ENCODE peak calls at places on chromosomes 2 and 18, in eight cellular contexts. L is AG10803; J is endothelial cell; Q is CD8-positive, alpha-beta T cell; O is cardiac muscle cell; C is fibroblast of villous mesenchyme; D is body of pancreas; W is GM13977. X is an unnamed sample.
A peak's percentile ranks its signal among the peaks of the same experiment; 100 is the strongest.

GRCh38 chr2:23417310-23417709 is 32.3 kb downstream of the KLHL29 start:
- DNase-seq in L (no peak), C (no peak), Q (no peak), D (no peak), W (no peak), O (no peak), J (no peak), X (no peak)

GRCh38 chr18:6820314-6820713 is 90.8 kb downstream of the ARHGAP28 start:
- DNase-seq in C (no peak), L (no peak), O (no peak), W (no peak), Q (no peak), J (no peak), D (no peak), X (no peak)

GRCh38 chr2:48651127-48651526 is 33.5 kb downstream of the GTF2A1L start:
- DNase-seq in D (no peak), O (peak; percentile 36), J (no peak), Q (no peak), C (peak; percentile 48), L (peak; percentile 90), W (no peak), X (no peak)

GRCh38 chr2:128525653-128526052 is 207.0 kb upstream of the HS6ST1 start:
- DNase-seq in C (no peak), O (no peak), L (no peak), D (no peak), W (no peak), Q (no peak), J (no peak), X (no peak)

GRCh38 chr2:177332041-177332991 is 60.3 kb upstream of the AGPS start:
- DNase-seq in L (peak; percentile 79), W (peak; percentile 42), O (peak; percentile 89), D (peak; percentile 40), J (peak; percentile 61), C (peak; percentile 88), Q (no peak), X (peak; percentile 42)

GRCh38 chr2:189858301-189858700 is 74.1 kb downstream of the PMS1 start:
- DNase-seq in J (no peak), O (no peak), D (no peak), C (no peak), L (peak; percentile 28), W (no peak), Q (no peak), X (no peak)

GRCh38 chr2:160909781-160910242 is 250.4 kb upstream of the TANK start:
- DNase-seq in W (no peak), O (no peak), C (no peak), J (no peak), L (peak; percentile 86), D (no peak), Q (no peak), X (no peak)

GRCh38 chr2:182355815-182356214 is 71.0 kb downstream of the PDE1A start:
- DNase-seq in C (peak; percentile 42), J (no peak), L (no peak), O (no peak), D (no peak), Q (no peak), W (no peak), X (no peak)

GRCh38 chr2:96147593-96148201 is 2.5 kb upstream of the DUSP2 start:
- DNase-seq in L (no peak), J (no peak), O (no peak), C (no peak), Q (no peak), W (peak; percentile 18), D (no peak), X (no peak)

DNA sequence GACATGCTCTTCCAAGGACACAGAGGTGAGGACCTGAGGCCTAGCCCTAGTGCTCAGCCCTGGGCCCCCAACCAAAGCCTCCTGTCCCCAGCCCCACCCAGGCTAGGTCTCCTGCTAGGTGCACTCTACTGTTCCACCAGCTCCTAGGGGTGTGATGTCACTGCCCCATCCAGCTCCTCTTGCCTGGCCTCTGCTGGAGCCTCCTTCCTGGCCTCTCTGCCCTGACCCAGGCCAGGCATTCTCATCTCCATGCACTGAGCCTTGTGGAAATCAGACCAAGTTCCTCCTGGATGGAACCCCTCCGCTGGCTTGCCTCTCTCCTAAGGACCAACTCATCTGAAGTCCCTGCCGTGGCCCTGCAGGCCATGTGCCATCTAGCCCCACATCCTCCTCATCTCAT is 156.8 kb downstream of the INHBB start:
- DNase-seq in J (no peak), W (no peak), Q (no peak), L (no peak), D (no peak), O (no peak), C (no peak), X (no peak)
- TF ChIP-seq CTCF in J (no peak), W (no peak), Q (no peak), L (no peak), D (no peak), O (no peak), C (no peak), X (no peak)

GRCh38 chr2:233973786-233974185 is 56.6 kb downstream of the TRPM8 start:
- DNase-seq in Q (no peak), W (no peak), D (no peak), C (no peak), L (no peak), O (no peak), J (no peak), X (no peak)

GRCh38 chr2:233976087-233976486 is 58.9 kb downstream of the TRPM8 start:
- DNase-seq in W (no peak), L (no peak), C (no peak), O (no peak), Q (no peak), J (no peak), D (no peak), X (no peak)

GRCh38 chr2:233974530-233975071 is 57.4 kb downstream of the TRPM8 start:
- DNase-seq in W (no peak), O (peak; percentile 85), L (peak; percentile 92), C (peak; percentile 81), D (peak; percentile 66), Q (no peak), J (no peak), X (no peak)

GRCh38 chr2:233976690-233977294 is 59.6 kb downstream of the TRPM8 start:
- DNase-seq in L (peak; percentile 71), D (no peak), J (peak; percentile 34), C (peak; percentile 63), O (peak; percentile 68), W (peak; percentile 44), Q (no peak), X (peak; percentile 47)

GRCh38 chr2:233972941-233973575 is 55.9 kb downstream of the TRPM8 start:
- DNase-seq in J (no peak), Q (no peak), O (no peak), L (no peak), C (no peak), D (no peak), W (no peak), X (no peak)
- TF ChIP-seq CTCF in J (no peak), Q (no peak), O (no peak), L (no peak), C (no peak), D (no peak), W (no peak), X (no peak)

GRCh38 chr2:27085670-27086089 is 892 bp upstream of the KHK start:
- DNase-seq in O (peak; percentile 72), W (peak; percentile 66), D (peak; percentile 81), L (peak; percentile 68), C (peak; percentile 57), Q (no peak), J (peak; percentile 51), X (peak; percentile 69)
- TF ChIP-seq CTCF in O (peak; percentile 40), W (peak; percentile 58), D (peak; percentile 5), L (peak; percentile 47), C (peak; percentile 36), Q (no peak), J (no peak), X (peak; percentile 56)

GRCh38 chr2:51579412-51579811 is 547.5 kb upstream of the NRXN1 start:
- DNase-seq in L (no peak), D (no peak), O (no peak), W (no peak), C (no peak), Q (no peak), J (no peak), X (no peak)

DNA sequence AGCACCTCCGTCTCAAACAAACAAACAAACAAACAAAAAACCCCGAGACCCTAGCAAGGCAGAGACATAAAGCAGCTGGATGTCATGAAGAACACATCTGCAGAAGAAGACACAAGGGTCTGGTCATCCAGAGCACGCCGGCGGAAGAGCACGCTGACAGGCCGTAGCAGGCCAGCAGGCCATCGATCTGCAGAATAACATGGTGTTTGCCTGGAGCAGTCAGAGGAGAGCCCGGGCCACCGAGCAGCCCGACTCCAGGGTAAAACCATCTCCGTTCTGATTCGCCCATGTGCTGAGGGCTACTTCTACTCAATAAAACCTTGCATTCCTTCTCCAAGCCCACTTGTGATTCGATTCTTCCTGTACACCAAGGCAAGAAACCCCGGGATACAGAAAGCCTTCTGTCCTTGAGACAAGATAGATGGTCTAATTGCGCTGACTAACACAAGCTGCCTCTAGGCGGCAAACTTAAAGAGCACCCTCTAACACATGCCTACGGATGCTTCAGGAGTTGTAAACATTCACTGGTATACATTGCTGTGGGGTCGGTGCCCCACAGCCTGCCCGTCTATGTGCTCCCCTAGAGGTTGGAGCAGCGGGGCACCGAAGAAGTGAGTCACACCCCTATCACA is 549.8 kb upstream of the NRXN1 start:
- DNase-seq in W (no peak), Q (no peak), C (no peak), J (no peak), O (no peak), L (no peak), D (no peak), X (no peak)
- TF ChIP-seq CTCF in W (no peak), Q (no peak), C (no peak), J (no peak), O (no peak), L (no peak), D (no peak), X (no peak)

GRCh38 chr2:109457811-109458210 is 156.0 kb downstream of the SEPTIN10 start:
- DNase-seq in O (no peak), W (no peak), Q (no peak), J (no peak), L (no peak), D (no peak), C (no peak), X (no peak)
- TF ChIP-seq CTCF in O (peak; percentile 4), W (no peak), Q (no peak), J (no peak), L (no peak), D (no peak), C (no peak), X (no peak)

DNA sequence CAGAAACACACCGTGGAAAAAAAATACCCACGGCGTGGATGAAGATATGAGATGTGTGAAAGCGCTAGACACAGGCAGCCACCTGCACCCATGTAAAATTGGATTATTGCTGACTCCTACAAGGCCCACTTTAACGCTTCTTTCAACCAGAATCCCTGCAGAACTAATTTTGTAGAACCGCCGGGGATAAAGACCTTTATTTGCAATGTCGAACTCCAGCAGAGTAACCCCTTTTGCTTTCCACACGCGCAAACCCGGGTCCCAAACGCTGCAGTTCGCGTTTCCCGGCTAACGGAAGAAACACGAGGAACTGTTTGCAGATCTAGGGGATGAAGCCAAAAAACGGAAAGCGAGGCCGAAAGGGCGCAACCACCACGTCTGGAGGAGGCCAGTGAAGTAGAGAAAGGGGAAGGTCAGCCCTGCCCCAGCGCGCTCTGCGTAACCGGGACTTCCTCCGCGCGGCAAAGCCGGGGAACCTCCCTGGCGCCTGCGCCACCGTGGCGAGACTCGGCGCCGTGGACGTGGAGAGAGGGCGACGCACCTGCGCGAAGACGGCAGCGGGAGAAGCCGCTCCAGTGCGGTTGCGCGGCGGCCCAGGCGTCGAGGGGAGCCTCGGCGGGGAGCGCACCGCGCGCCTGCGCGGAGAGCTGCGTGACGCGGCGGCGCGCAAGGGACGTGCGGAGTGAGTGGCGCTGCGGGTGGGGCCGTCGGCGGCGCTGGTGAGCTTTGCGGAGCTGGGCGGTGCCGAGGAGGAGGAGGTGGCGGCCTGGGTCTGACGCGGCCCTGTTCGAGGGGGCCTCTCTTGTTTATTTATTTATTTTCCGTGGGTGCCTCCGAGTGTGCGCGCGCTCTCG is at the start of gene PPP1CB:
- DNase-seq in L (peak; percentile 96), O (peak; percentile 98), C (peak; percentile 98), D (peak; percentile 97), J (peak; percentile 94), W (peak; percentile 94), Q (peak; percentile 95), X (peak; percentile 93)
- TF ChIP-seq CTCF in L (peak; percentile 27), O (peak; percentile 30), C (peak; percentile 14), D (peak; percentile 25), J (peak; percentile 13), W (peak; percentile 50), Q (no peak), X (peak; percentile 42)

X was measured in GM13976.